ENCODE peak calls at places on chromosome 13, in ten cellular contexts. C is AG04450, J is uterus, L is fibroblast of lung, Q is fibroblast of the aortic adventitia, I is cardiac muscle cell, T is astrocyte of the spinal cord, E is foreskin fibroblast, W is neural progenitor cell, V is tibial nerve. M is an unnamed sample.

GRCh38 chr13:78875792-78876580 is 217.0 kb upstream of the OBI1 start:
- DNase-seq in T (no peak), Q (no peak), W (peak), E (no peak), J (no peak), L (no peak), C (no peak), V (no peak), I (no peak), M (no peak)

GRCh38 chr13:73194310-73194709 is 135.5 kb downstream of the KLF5 start:
- DNase-seq in I (no peak), W (no peak), L (no peak), V (no peak), J (no peak), T (no peak), E (no peak), C (no peak), Q (no peak), M (no peak)

GRCh38 chr13:37446503-37446902 is 152.1 kb downstream of the POSTN start:
- DNase-seq in W (no peak), J (no peak), Q (peak), I (peak), V (no peak), L (peak), T (peak), E (peak), C (peak), M (peak)

GRCh38 chr13:75864718-75865117 is 228.6 kb downstream of the LMO7 start:
- DNase-seq in J (no peak), L (peak), E (peak), I (peak), W (no peak), C (peak), T (peak), Q (peak), V (no peak), M (peak)

GRCh38 chr13:108214511-108215383 is 589 bp downstream of the LIG4 start:
- DNase-seq in L (no peak), V (no peak), E (no peak), T (no peak), C (no peak), I (no peak), W (peak), J (peak), Q (no peak), M (peak)

GRCh38 chr13:62643007-62643483 is 1227.4 kb upstream of the PCDH20 start:
- DNase-seq in L (peak), E (peak), V (no peak), T (peak), Q (no peak), C (no peak), J (no peak), I (no peak), W (no peak), M (peak)

GRCh38 chr13:94308808-94309207 is 170.7 kb downstream of the DCT start:
- DNase-seq in T (no peak), C (no peak), E (no peak), L (no peak), Q (no peak), W (no peak), J (no peak), V (no peak), I (no peak), M (no peak)

GRCh38 chr13:105139380-105140285 is 1395.8 kb downstream of the EFNB2 start:
- DNase-seq in E (no peak), V (peak), I (peak), Q (peak), C (no peak), L (peak), J (no peak), T (peak), W (no peak), M (no peak)

GRCh38 chr13:84917252-84917878 is 881.9 kb downstream of the SLITRK6 start:
- DNase-seq in J (no peak), L (peak), W (no peak), T (peak), C (no peak), I (peak), V (no peak), E (peak), Q (peak), M (peak)

GRCh38 chr13:32969516-32969941 is 46.7 kb upstream of the KL start:
- DNase-seq in V (peak), C (peak), L (peak), J (no peak), Q (peak), W (no peak), I (peak), E (peak), T (peak), M (no peak)

GRCh38 chr13:26759907-26760834 is at the start of gene GPR12:
- DNase-seq in I (peak), E (peak), Q (peak), J (no peak), W (peak), C (no peak), V (no peak), L (peak), T (peak), M (peak)

GRCh38 chr13:50576156-50576555 is 267.3 kb downstream of the DLEU7 start:
- DNase-seq in Q (no peak), C (no peak), I (no peak), L (no peak), V (no peak), T (no peak), J (no peak), E (peak), W (no peak), M (no peak)

GRCh38 chr13:110466261-110466660 is 95.3 kb downstream of the RAB20 start:
- DNase-seq in T (no peak), C (no peak), V (no peak), W (peak), J (no peak), E (no peak), L (no peak), Q (no peak), I (no peak), M (no peak)

GRCh38 chr13:90622547-90622946 is 724.9 kb upstream of the MIR17HG start:
- DNase-seq in I (peak), C (no peak), V (no peak), W (no peak), L (no peak), J (no peak), T (peak), Q (peak), E (peak), M (peak)

GRCh38 chr13:21130116-21130515 is 46.2 kb downstream of the SKA3 start:
- DNase-seq in V (no peak), W (peak), E (peak), Q (peak), T (no peak), L (no peak), J (no peak), I (no peak), C (no peak), M (peak)

GRCh38 chr13:114279146-114279545 is 2.3 kb upstream of the UPF3A start:
- DNase-seq in I (no peak), J (no peak), V (no peak), T (no peak), C (no peak), Q (no peak), W (no peak), E (no peak), L (no peak), M (no peak)

GRCh38 chr13:83065136-83065535 is 817.1 kb downstream of the SLITRK1 start:
- DNase-seq in V (peak), L (peak), J (peak), I (peak), W (no peak), Q (peak), C (no peak), T (peak), E (peak), M (no peak)

GRCh38 chr13:112510987-112511715 is 76.8 kb downstream of the TUBGCP3 start:
- DNase-seq in W (no peak), V (no peak), L (no peak), I (no peak), Q (no peak), C (no peak), E (no peak), T (no peak), J (no peak), M (peak)

GRCh38 chr13:45823583-45823982 is 28.0 kb downstream of the SIAH3 start:
- DNase-seq in Q (no peak), I (no peak), C (no peak), W (no peak), J (no peak), L (no peak), E (no peak), V (no peak), T (no peak), M (no peak)

GRCh38 chr13:79405501-79405830 is 589 bp downstream of the RBM26 start:
- DNase-seq in C (no peak), J (no peak), W (no peak), E (no peak), L (no peak), V (peak), I (no peak), Q (no peak), T (no peak), M (no peak)

GRCh38 chr13:27425151-27425917 is 915 bp downstream of the GTF3A start:
- DNase-seq in E (peak), J (no peak), L (no peak), T (no peak), W (no peak), Q (peak), V (no peak), C (no peak), I (peak), M (no peak)

GRCh38 chr13:87661471-87661870 is 9.7 kb upstream of the SLITRK5 start:
- DNase-seq in I (no peak), W (no peak), J (no peak), Q (no peak), C (no peak), L (peak), E (no peak), V (no peak), T (peak), M (peak)

GRCh38 chr13:42001580-42001979 is 40.7 kb upstream of the VWA8 start:
- DNase-seq in V (no peak), J (peak), E (peak), L (peak), T (peak), I (peak), W (peak), Q (peak), C (peak), M (peak)

GRCh38 chr13:24671367-24672117 is 8.7 kb upstream of the ATP12A start:
- DNase-seq in W (peak), E (peak), Q (peak), L (peak), T (peak), J (peak), C (peak), V (peak), I (peak), M (peak)

GRCh38 chr13:110853235-110853721 is 61.6 kb downstream of the ANKRD10 start:
- DNase-seq in T (no peak), C (no peak), I (peak), E (no peak), L (no peak), Q (no peak), W (peak), J (peak), V (no peak), M (no peak)

DNA sequence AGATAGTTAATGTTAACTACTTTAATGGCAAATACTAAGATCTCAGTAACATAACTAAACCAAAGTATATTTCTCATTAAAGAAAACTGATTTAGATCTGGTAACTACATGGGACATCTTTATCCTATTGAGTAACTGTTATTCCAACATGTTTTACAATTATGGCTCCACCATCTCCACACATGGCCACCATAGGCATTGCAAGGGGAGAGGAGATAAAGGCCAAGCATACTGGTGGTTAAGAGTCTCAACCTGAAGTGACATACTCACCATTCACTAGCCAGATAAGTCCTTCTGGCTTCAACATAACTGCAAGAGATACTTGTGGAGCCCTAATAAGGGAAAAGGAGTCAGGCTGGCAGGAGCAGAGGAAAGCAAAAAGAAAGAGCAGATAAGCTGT is 1586.4 kb upstream of the SPRY2 start:
- DNase-seq in I (no peak), E (no peak), T (no peak), C (no peak), Q (no peak), V (no peak), L (no peak), W (peak), J (no peak), M (peak)
- TF ChIP-seq CTCF in I (no peak), E (no peak), T (peak), C (no peak), Q (no peak), V (no peak), L (no peak), W (peak), J (no peak), M (peak)

GRCh38 chr13:100537486-100537885 is 51.1 kb downstream of the GGACT start:
- DNase-seq in V (no peak), W (no peak), Q (no peak), T (no peak), I (no peak), J (no peak), C (no peak), E (no peak), L (no peak), M (no peak)

GRCh38 chr13:100534911-100535310 is 53.7 kb downstream of the GGACT start:
- DNase-seq in C (no peak), E (no peak), Q (peak), I (no peak), J (no peak), V (no peak), W (no peak), T (no peak), L (no peak), M (no peak)

GRCh38 chr13:100535401-100536135 is 53.0 kb downstream of the GGACT start:
- DNase-seq in J (no peak), Q (peak), E (peak), V (no peak), T (no peak), I (peak), W (no peak), C (no peak), L (peak), M (no peak)

GRCh38 chr13:100537951-100538462 is 50.6 kb downstream of the GGACT start:
- DNase-seq in W (no peak), T (no peak), Q (no peak), E (no peak), C (no peak), V (no peak), J (no peak), L (no peak), I (no peak), M (no peak)

GRCh38 chr13:100536643-100537180 is 51.9 kb downstream of the GGACT start:
- DNase-seq in V (no peak), T (no peak), Q (no peak), I (no peak), J (no peak), E (no peak), C (no peak), W (no peak), L (no peak), M (no peak)
- H3K4me3 ChIP-seq in V (no peak), T (no peak), Q (no peak), I (no peak), J (no peak), E (no peak), C (no peak), W (no peak), L (no peak), M (no peak)

GRCh38 chr13:28528848-28529247 is 33.9 kb upstream of the FLT1 start:
- DNase-seq in I (no peak), Q (no peak), J (no peak), E (peak), L (no peak), T (no peak), V (no peak), C (no peak), W (no peak), M (no peak)
- TF ChIP-seq CTCF in I (no peak), Q (no peak), J (no peak), E (no peak), L (no peak), T (no peak), V (no peak), C (no peak), W (peak), M (peak)

DNA sequence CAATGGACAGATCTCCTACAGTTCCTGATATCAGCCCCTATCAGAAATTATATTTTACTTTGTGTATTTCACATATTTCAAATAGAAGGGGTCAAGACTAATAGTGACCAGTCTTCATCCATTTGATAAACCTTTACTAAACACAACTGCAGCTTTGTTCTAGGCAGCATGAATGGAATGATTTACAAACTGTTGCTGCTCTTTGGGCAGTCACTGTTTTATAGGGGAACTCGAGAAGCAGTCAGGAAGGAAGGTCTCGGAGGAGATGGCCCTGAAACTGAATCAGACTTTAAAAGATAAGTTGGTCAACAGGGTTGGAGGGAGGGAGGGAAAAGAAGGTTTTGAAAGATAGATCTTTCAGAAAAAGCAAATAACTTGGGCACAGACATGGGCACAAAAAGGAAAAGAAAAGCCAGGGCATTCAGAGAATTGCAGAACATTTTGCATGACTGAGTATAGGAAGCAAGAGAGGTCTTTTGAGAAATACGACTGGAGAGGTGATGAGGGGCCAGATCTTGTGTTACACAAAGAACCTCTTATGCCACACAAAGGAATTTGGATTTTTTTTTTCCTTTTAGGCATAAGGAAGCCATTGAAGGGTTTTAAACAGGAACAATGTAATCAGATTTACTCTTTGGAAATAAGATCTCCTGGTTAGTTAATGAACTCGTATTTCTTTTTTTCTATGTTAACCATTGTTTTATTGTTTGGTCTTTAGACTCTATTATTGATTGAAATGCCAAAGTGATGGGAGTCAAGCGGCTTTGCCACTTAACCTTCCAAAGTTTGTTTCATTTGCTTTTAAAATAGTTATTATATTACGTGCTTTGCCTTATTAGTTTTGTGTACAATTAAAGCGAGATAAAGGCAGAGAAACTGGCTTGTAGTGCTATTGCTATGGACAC is 37.5 kb upstream of the SACS start:
- DNase-seq in W (peak), Q (no peak), V (no peak), E (peak), L (no peak), J (no peak), T (no peak), C (no peak), I (no peak), M (no peak)
- H3K4me3 ChIP-seq in W (no peak), Q (no peak), V (no peak), E (peak), L (no peak), J (no peak), T (no peak), C (no peak), I (no peak), M (no peak)

GRCh38 chr13:19967619-19968018 is 9.1 kb downstream of the ZMYM2 start:
- DNase-seq in C (no peak), T (no peak), J (no peak), I (peak), Q (no peak), E (no peak), V (no peak), L (no peak), W (no peak), M (no peak)
- TF ChIP-seq CTCF in C (no peak), T (no peak), J (no peak), I (no peak), Q (no peak), E (no peak), V (no peak), L (no peak), W (no peak), M (no peak)

GRCh38 chr13:30847697-30848307 is 58.3 kb upstream of the MEDAG start:
- DNase-seq in V (no peak), C (peak), T (peak), W (no peak), L (peak), E (peak), I (peak), Q (peak), J (peak), M (peak)
- H3K4me3 ChIP-seq in V (no peak), C (peak), T (no peak), W (no peak), L (no peak), E (no peak), I (no peak), Q (peak), J (no peak), M (no peak)

DNA sequence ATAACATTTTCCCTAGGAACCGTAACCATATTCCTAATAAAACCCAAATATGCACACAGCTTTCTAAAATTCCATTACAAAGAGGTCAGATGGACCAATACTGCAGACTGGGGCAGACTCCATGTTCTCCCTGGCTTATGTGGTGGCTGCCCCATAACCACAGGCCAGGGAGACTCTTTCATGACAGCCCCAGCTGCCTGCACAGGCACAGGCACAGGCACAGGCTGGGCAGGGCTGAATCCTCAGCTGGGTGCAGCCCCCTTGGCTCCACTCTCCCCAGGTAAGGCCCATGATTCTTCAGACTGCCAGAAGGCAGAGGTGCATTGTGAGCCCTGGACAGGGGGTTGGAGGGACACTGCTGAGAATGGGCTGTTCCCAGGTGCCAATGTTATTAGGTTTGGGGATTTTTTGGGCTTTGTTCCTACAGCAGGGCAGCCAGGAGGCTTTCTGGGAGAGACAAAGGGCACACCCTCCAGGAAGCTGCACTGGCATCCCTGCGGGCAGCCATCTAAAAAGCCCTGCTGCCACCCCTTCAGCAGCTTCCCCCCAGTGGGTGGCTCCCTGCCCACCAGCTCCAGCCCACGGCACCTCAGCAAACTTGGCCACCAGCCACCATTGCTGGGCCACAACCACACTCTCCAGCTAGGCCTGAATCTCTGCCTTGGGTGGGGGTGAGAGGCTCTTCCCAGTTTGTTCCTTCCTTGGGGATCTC is 20.0 kb downstream of the DOCK9 start:
- DNase-seq in W (no peak), V (no peak), C (no peak), I (no peak), J (no peak), Q (no peak), L (no peak), E (no peak), T (no peak), M (no peak)
- TF ChIP-seq CTCF in W (no peak), V (no peak), C (no peak), I (no peak), J (no peak), Q (no peak), L (no peak), E (no peak), T (no peak), M (no peak)

GRCh38 chr13:29503041-29503837 is 92.2 kb downstream of the SLC7A1 start:
- DNase-seq in L (peak), C (no peak), E (peak), J (no peak), W (peak), T (peak), V (no peak), I (peak), Q (peak), M (peak)
- H3K4me3 ChIP-seq in L (no peak), C (peak), E (no peak), J (no peak), W (no peak), T (peak), V (no peak), I (no peak), Q (no peak), M (no peak)